ENCODE peak calls at places on chromosomes 7 and 10, in five cellular contexts. C, M, X, Q and I are unnamed samples. For H3K9me3, the result is how much of the 10 kb centered on the place peaks cover.

GRCh38 chr10:122114156-122114747 is 125.3 kb downstream of the TACC2 start:
- DNase-seq in X (peak), Q (peak), M (no peak), C (peak), I (no peak)

GRCh38 chr7:17009007-17009719 is 127.4 kb upstream of the AGR3 start:
- DNase-seq in Q (no peak), C (no peak), X (no peak), M (no peak), I (no peak)

GRCh38 chr7:142884285-142884637 is 1.3 kb downstream of the TRPV6 start:
- DNase-seq in C (no peak), X (no peak), Q (no peak), M (no peak), I (no peak)

GRCh38 chr7:129748710-129749109 is 137.2 kb downstream of the NRF1 start:
- DNase-seq in C (no peak), X (no peak), Q (no peak), M (no peak), I (no peak)

GRCh38 chr10:22426653-22427052 is 81.4 kb downstream of the SPAG6 start:
- DNase-seq in Q (no peak), C (no peak), M (no peak), X (no peak), I (no peak)

GRCh38 chr7:32506266-32507054 is 11.2 kb downstream of the AVL9 start:
- DNase-seq in C (no peak), X (no peak), Q (no peak), M (no peak), I (no peak)

GRCh38 chr10:104642311-104643022 is 1.4 kb downstream of the SORCS3 start:
- DNase-seq in Q (peak), M (no peak), X (no peak), C (peak), I (peak)

GRCh38 chr10:95559466-95559865 is 1.7 kb downstream of the SORBS1 start:
- DNase-seq in X (peak), Q (no peak), C (no peak), M (no peak), I (no peak)

GRCh38 chr7:104032486-104032885 is 43.0 kb upstream of the RELN start:
- DNase-seq in M (no peak), Q (no peak), X (no peak), C (no peak), I (no peak)

GRCh38 chr10:92207061-92207460 is 83.8 kb downstream of the CPEB3 start:
- DNase-seq in Q (no peak), X (no peak), C (no peak), M (no peak), I (no peak)

GRCh38 chr7:134741901-134742635 is 37.4 kb upstream of the CALD1 start:
- DNase-seq in Q (no peak), X (no peak), C (peak), M (peak), I (no peak)

GRCh38 chr7:27103489-27104226 is 1.2 kb upstream of the HOXA2 start:
- DNase-seq in X (no peak), Q (no peak), C (no peak), M (no peak), I (no peak)

GRCh38 chr7:108450160-108450559 is 6.1 kb downstream of the NRCAM start:
- DNase-seq in C (no peak), Q (no peak), X (no peak), M (no peak), I (no peak)

GRCh38 chr7:118114175-118114574 is 69.8 kb upstream of the LSM8 start:
- DNase-seq in Q (no peak), C (no peak), M (no peak), X (no peak), I (no peak)

GRCh38 chr7:149071641-149072437 is 18.7 kb downstream of the ZNF786 start:
- DNase-seq in Q (peak), C (no peak), M (no peak), X (no peak), I (no peak)

GRCh38 chr7:38169862-38170261 is 8.2 kb upstream of the STARD3NL start:
- DNase-seq in X (no peak), C (peak), M (no peak), Q (no peak), I (no peak)

GRCh38 chr7:31421607-31422006 is 81.1 kb upstream of the NEUROD6 start:
- DNase-seq in X (no peak), C (no peak), Q (no peak), M (no peak), I (no peak)

GRCh38 chr10:114829160-114829909 is 7.8 kb downstream of the FHIP2A start:
- DNase-seq in C (no peak), M (no peak), X (no peak), Q (no peak), I (no peak)

GRCh38 chr7:64882341-64883112 is 20.5 kb upstream of the ZNF273 start:
- DNase-seq in Q (peak), X (peak), M (no peak), C (peak), I (peak)

GRCh38 chr7:16753102-16753931 is at the start of gene TSPAN13:
- DNase-seq in Q (peak), X (peak), C (peak), M (no peak), I (peak)

DNA sequence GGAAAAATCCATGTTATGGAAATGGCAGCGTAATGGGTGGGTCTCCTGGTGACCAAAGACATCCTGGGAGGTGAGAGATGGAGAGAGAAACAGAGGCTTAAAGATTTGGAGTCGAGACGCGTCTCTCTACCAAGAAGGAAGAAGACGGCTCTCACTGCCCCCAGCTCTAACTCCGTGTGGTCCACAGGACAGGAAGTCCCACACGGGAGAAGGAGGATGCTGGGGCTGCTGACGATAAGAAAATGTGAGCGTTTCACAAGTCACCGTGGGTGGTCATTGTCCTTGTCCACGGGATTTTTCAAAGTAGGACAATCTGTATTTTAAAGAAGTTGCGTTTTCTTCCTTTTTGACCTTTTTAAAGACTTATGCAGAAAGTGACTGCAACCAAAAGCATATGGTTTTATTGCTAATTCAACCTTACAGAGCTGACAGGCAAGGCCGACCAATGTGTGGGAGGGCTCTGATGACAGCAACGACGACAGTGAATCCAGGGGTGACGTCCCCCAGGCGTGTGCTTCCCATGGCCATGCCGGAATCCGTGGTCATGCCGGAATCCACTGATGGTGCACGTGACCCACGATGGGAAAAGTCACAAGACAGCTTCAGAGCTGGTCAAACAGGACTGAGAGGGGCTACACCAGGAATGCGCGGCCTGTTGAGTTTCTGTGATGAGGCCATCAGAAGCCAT is 341.2 kb downstream of the PTPRN2 start:
- DNase-seq in Q (no peak), M (no peak), X (no peak), C (no peak), I (no peak)
- H3K9me3 ChIP-seq in Q (under half), M (half or more), X (under half), C (under half), I (under half)

DNA sequence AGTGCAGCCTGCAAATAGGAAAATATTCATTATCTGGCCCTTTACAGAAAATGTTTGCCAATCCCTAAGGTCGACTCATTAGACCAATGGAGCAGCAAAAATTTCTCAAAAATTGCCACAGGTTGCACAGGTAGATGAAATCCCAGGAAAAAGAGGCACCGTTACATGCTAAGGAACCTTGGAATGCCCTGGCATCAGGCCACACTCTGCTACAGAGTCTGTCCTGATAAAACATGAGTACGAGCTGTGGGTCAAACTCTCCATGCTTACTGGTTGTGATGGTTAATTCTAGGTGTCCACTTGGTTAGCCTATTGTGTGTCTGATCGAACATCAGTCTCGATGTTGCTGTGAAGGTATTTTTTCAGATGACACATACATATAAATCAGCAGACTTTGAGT is 7.8 kb upstream of the RASSF4 start:
- DNase-seq in M (no peak), C (peak), X (peak), Q (no peak), I (no peak)
- H3K9me3 ChIP-seq in M (under half), C (under half), X (under half), Q (under half), I (under half)

GRCh38 chr10:42532996-42533395 is 105.4 kb downstream of the ZNF33B start:
- DNase-seq in Q (no peak), X (no peak), M (no peak), C (no peak), I (no peak)
- H3K9me3 ChIP-seq in Q (half or more), X (under half), M (under half), C (under half), I (under half)

GRCh38 chr7:155090647-155091046 is 20.5 kb downstream of the HTR5A start:
- DNase-seq in M (no peak), Q (no peak), C (no peak), X (no peak), I (no peak)

GRCh38 chr7:155084021-155084420 is 13.9 kb downstream of the HTR5A start:
- DNase-seq in M (no peak), Q (no peak), C (no peak), X (no peak), I (no peak)

GRCh38 chr7:155084989-155085388 is 14.9 kb downstream of the HTR5A start:
- DNase-seq in Q (no peak), X (no peak), M (no peak), C (no peak), I (no peak)
- H3K9me3 ChIP-seq in Q (under half), X (under half), M (under half), C (under half), I (under half)

GRCh38 chr7:56174346-56175085 is 58.3 kb upstream of the NUPR2 start:
- DNase-seq in M (no peak), Q (no peak), X (no peak), C (no peak), I (no peak)
- H3K9me3 ChIP-seq in M (under half), Q (under half), X (under half), C (under half), I (under half)

DNA sequence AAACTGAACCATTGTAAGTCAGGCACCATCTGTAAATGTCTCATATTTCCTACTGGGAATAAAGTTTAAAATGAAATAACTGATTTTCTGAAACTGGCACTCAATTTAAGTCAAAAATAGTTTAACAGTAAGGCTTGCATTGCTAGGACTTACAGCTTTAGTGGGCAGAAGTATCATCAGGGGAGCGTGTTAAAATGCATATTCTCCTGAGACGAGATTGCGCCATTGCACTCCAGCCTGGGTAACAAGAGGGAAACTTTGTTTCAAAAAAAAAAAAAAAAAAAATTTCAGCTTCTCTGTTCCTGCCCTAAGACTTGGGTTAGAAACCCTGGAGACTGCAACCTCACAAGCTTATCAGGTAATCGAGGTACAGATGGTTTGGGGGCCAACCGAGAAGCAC is 65.4 kb downstream of the UBE3C start:
- DNase-seq in C (no peak), M (no peak), X (no peak), Q (no peak), I (no peak)
- H3K9me3 ChIP-seq in C (under half), M (under half), X (under half), Q (under half), I (under half)

GRCh38 chr10:111488668-111489067 is 411.8 kb downstream of the ADRA2A start:
- DNase-seq in M (no peak), X (no peak), C (no peak), Q (no peak), I (no peak)
- H3K9me3 ChIP-seq in M (under half), X (under half), C (under half), Q (half or more), I (under half)